ENCODE peak calls at places on chromosomes 13 and 19, in nine cellular contexts. I, R, X, L, Z, V, Y, S and W are unnamed samples.

GRCh38 chr19:3881272-3882040 is 971 bp downstream of the ATCAY start:
- DNase-seq in Y (no peak), I (no peak), Z (no peak), L (peak), V (no peak), S (no peak), X (no peak), R (no peak), W (no peak)

GRCh38 chr19:16076154-16076957 is at the start of gene TPM4:
- DNase-seq in S (peak), Y (peak), R (peak), I (peak), V (no peak), X (peak), L (peak), Z (peak), W (peak)

GRCh38 chr19:658916-659839 is 3.8 kb downstream of the RNF126 start:
- DNase-seq in R (no peak), Z (peak), I (no peak), Y (no peak), X (no peak), S (no peak), V (no peak), L (no peak), W (no peak)

GRCh38 chr19:49847731-49848696 is 2.9 kb upstream of the PTOV1 start:
- DNase-seq in S (no peak), Y (peak), R (peak), V (peak), L (peak), I (peak), Z (no peak), X (no peak), W (peak)

GRCh38 chr19:11418166-11418517 is 972 bp downstream of the RGL3 start:
- DNase-seq in Y (no peak), I (no peak), X (peak), Z (no peak), S (no peak), V (no peak), R (no peak), L (no peak), W (no peak)

GRCh38 chr19:48171584-48172170 is 1.2 kb downstream of the ZSWIM9 start:
- DNase-seq in I (no peak), X (no peak), Y (no peak), Z (no peak), R (no peak), S (no peak), V (no peak), L (no peak), W (no peak)

GRCh38 chr13:30108216-30108912 is 199.0 kb downstream of the KATNAL1 start:
- DNase-seq in V (no peak), L (no peak), Z (no peak), Y (no peak), X (no peak), S (no peak), I (no peak), R (no peak), W (no peak)

GRCh38 chr19:35712529-35712909 is 5.3 kb upstream of the KMT2B start:
- DNase-seq in L (no peak), Z (no peak), R (no peak), X (no peak), S (no peak), I (no peak), Y (no peak), V (no peak), W (no peak)

GRCh38 chr19:56507446-56508281 is at the start of gene ZNF471:
- DNase-seq in X (peak), V (no peak), L (peak), Y (peak), Z (peak), I (peak), S (peak), R (peak), W (peak)

GRCh38 chr19:6674868-6675305 is 4.9 kb upstream of the TNFSF14 start:
- DNase-seq in I (no peak), L (peak), R (peak), Z (peak), X (no peak), V (no peak), Y (peak), S (no peak), W (no peak)

GRCh38 chr13:23899555-23899954 is 2.3 kb upstream of the C1QTNF9B start:
- DNase-seq in L (peak), Y (peak), Z (no peak), R (peak), V (peak), I (no peak), X (no peak), S (no peak), W (peak)